ENCODE peak calls at places on chromosome 2, in four cellular contexts. One of them, this sample, is unnamed.
A peak's percentile ranks its signal among the peaks of the same experiment; 100 is the strongest.

GRCh38 chr2:65465857-65466256 is 33.5 kb upstream of the SPRED2 start:
- DNase-seq in HCT116: no peak
- DNase-seq in GM12892: no peak
- DNase-seq in IMR-90: no peak
- DNase-seq in this sample: no peak

GRCh38 chr2:224405841-224406370 is 4.0 kb upstream of the FAM124B start:
- DNase-seq in IMR-90: no peak
- DNase-seq in HCT116: no peak
- DNase-seq in GM12892: no peak
- DNase-seq in this sample: no peak

GRCh38 chr2:74267068-74267467 is 68.7 kb downstream of the MTHFD2 start:
- DNase-seq in HCT116: peak; percentile 53
- DNase-seq in GM12892: no peak
- DNase-seq in IMR-90: no peak
- DNase-seq in this sample: no peak

GRCh38 chr2:96802281-96802595 is 13.8 kb upstream of the CNNM3 start:
- DNase-seq in HCT116: no peak
- DNase-seq in GM12892: no peak
- DNase-seq in IMR-90: no peak
- DNase-seq in this sample: no peak

GRCh38 chr2:39241588-39241987 is 2.2 kb downstream of the CDKL4 start:
- DNase-seq in IMR-90: no peak
- DNase-seq in GM12892: no peak
- DNase-seq in HCT116: no peak
- DNase-seq in this sample: no peak

GRCh38 chr2:15649556-15650255 is 58.0 kb downstream of the DDX1 start:
- DNase-seq in IMR-90: no peak
- DNase-seq in HCT116: no peak
- DNase-seq in GM12892: no peak
- DNase-seq in this sample: no peak

GRCh38 chr2:81050580-81050979 is 746.0 kb upstream of the LRRTM1 start:
- DNase-seq in IMR-90: no peak
- DNase-seq in GM12892: no peak
- DNase-seq in HCT116: no peak
- DNase-seq in this sample: no peak

GRCh38 chr2:204967199-204967995 is 422.1 kb downstream of the PARD3B start:
- DNase-seq in GM12892: no peak
- DNase-seq in HCT116: no peak
- DNase-seq in IMR-90: no peak
- DNase-seq in this sample: no peak

GRCh38 chr2:206154197-206154596 is 5.0 kb downstream of the NDUFS1 start:
- DNase-seq in GM12892: no peak
- DNase-seq in IMR-90: no peak
- DNase-seq in HCT116: no peak
- DNase-seq in this sample: no peak

GRCh38 chr2:109594246-109594900 is 19.4 kb downstream of the SEPTIN10 start:
- DNase-seq in HCT116: no peak
- DNase-seq in IMR-90: peak; percentile 53
- DNase-seq in GM12892: no peak
- DNase-seq in this sample: no peak

GRCh38 chr2:73822276-73822675 is 6.5 kb upstream of the STAMBP start:
- DNase-seq in IMR-90: no peak
- DNase-seq in GM12892: no peak
- DNase-seq in HCT116: no peak
- DNase-seq in this sample: no peak

GRCh38 chr2:46268986-46269385 is 28.2 kb upstream of the EPAS1 start:
- DNase-seq in HCT116: no peak
- DNase-seq in IMR-90: peak; percentile 28
- DNase-seq in GM12892: no peak
- DNase-seq in this sample: no peak

GRCh38 chr2:68837164-68837860 is 33.9 kb downstream of the BMP10 start:
- DNase-seq in IMR-90: peak; percentile 27
- DNase-seq in GM12892: peak; percentile 32
- DNase-seq in HCT116: peak; percentile 58
- DNase-seq in this sample: no peak

GRCh38 chr2:156065912-156066311 is 266.6 kb downstream of the NR4A2 start:
- DNase-seq in GM12892: no peak
- DNase-seq in HCT116: no peak
- DNase-seq in IMR-90: no peak
- DNase-seq in this sample: no peak

GRCh38 chr2:15744820-15745219 is 153.2 kb downstream of the DDX1 start:
- DNase-seq in IMR-90: no peak
- DNase-seq in HCT116: no peak
- DNase-seq in GM12892: no peak
- DNase-seq in this sample: no peak

GRCh38 chr2:108278631-108279030 is 10.1 kb upstream of the SULT1C2 start:
- DNase-seq in IMR-90: peak; percentile 27
- DNase-seq in HCT116: no peak
- DNase-seq in GM12892: no peak
- DNase-seq in this sample: no peak

GRCh38 chr2:211449819-211450218 is 893.4 kb downstream of the CPS1 start:
- DNase-seq in IMR-90: no peak
- DNase-seq in GM12892: no peak
- DNase-seq in HCT116: no peak
- DNase-seq in this sample: no peak

GRCh38 chr2:239355139-239355538 is 45.7 kb downstream of the HDAC4 start:
- DNase-seq in HCT116: no peak
- DNase-seq in GM12892: no peak
- DNase-seq in IMR-90: peak; percentile 80
- DNase-seq in this sample: no peak

GRCh38 chr2:189685540-189686229 is 11.2 kb downstream of the ANKAR start:
- DNase-seq in HCT116: no peak
- DNase-seq in GM12892: no peak
- DNase-seq in IMR-90: peak; percentile 78
- DNase-seq in this sample: no peak

GRCh38 chr2:241559489-241560180 is 1.1 kb downstream of the BOK start:
- DNase-seq in IMR-90: peak; percentile 48
- DNase-seq in GM12892: peak; percentile 42
- DNase-seq in HCT116: no peak
- DNase-seq in this sample: no peak

GRCh38 chr2:10255189-10256030 is 47.3 kb upstream of the HPCAL1 start:
- DNase-seq in IMR-90: no peak
- DNase-seq in GM12892: no peak
- DNase-seq in HCT116: no peak
- DNase-seq in this sample: no peak

GRCh38 chr2:219079417-219079816 is 18.7 kb upstream of the IHH start:
- DNase-seq in IMR-90: peak; percentile 62
- DNase-seq in HCT116: no peak
- DNase-seq in GM12892: no peak
- DNase-seq in this sample: no peak

GRCh38 chr2:84257871-84258270 is 201.2 kb downstream of the SUCLG1 start:
- DNase-seq in GM12892: no peak
- DNase-seq in HCT116: no peak
- DNase-seq in IMR-90: no peak
- DNase-seq in this sample: no peak

GRCh38 chr2:88220733-88221132 is 50.6 kb downstream of the THNSL2 start:
- DNase-seq in HCT116: no peak
- DNase-seq in GM12892: no peak
- DNase-seq in IMR-90: no peak
- DNase-seq in this sample: no peak

GRCh38 chr2:163121483-163121882 is 282.9 kb upstream of the KCNH7 start:
- DNase-seq in HCT116: no peak
- DNase-seq in GM12892: no peak
- DNase-seq in IMR-90: no peak
- DNase-seq in this sample: no peak

GRCh38 chr2:46051103-46051502 is 246.1 kb upstream of the EPAS1 start:
- DNase-seq in IMR-90: no peak
- DNase-seq in GM12892: no peak
- DNase-seq in HCT116: no peak
- DNase-seq in this sample: no peak

GRCh38 chr2:23595601-23596251 is 210.7 kb downstream of the KLHL29 start:
- DNase-seq in IMR-90: peak; percentile 13
- DNase-seq in GM12892: no peak
- DNase-seq in HCT116: no peak
- DNase-seq in this sample: peak; percentile 45

GRCh38 chr2:109171444-109172334 is 42.7 kb downstream of the SH3RF3 start:
- DNase-seq in IMR-90: peak; percentile 99
- DNase-seq in HCT116: no peak
- DNase-seq in GM12892: no peak
- DNase-seq in this sample: peak; percentile 33

GRCh38 chr2:233513953-233514655 is 52.5 kb downstream of the USP40 start:
- DNase-seq in GM12892: no peak
- DNase-seq in IMR-90: no peak
- DNase-seq in HCT116: no peak
- DNase-seq in this sample: no peak

GRCh38 chr2:16508061-16508851 is 157.4 kb downstream of the CYRIA start:
- DNase-seq in GM12892: peak; percentile 5
- DNase-seq in IMR-90: no peak
- DNase-seq in HCT116: no peak
- DNase-seq in this sample: no peak

GRCh38 chr2:224022474-224022873 is 16.6 kb downstream of the SERPINE2 start:
- DNase-seq in GM12892: no peak
- DNase-seq in HCT116: no peak
- DNase-seq in IMR-90: no peak
- DNase-seq in this sample: no peak

GRCh38 chr2:199760574-199760973 is 90.4 kb downstream of the FTCDNL1 start:
- DNase-seq in GM12892: no peak
- DNase-seq in HCT116: no peak
- DNase-seq in IMR-90: no peak
- DNase-seq in this sample: no peak

GRCh38 chr2:169050476-169051240 is 18.7 kb upstream of the DHRS9 start:
- DNase-seq in GM12892: no peak
- DNase-seq in HCT116: no peak
- DNase-seq in IMR-90: no peak
- DNase-seq in this sample: no peak

GRCh38 chr2:10006248-10007147 is 36.9 kb upstream of the KLF11 start:
- DNase-seq in HCT116: peak; percentile 18
- DNase-seq in IMR-90: no peak
- DNase-seq in GM12892: no peak
- DNase-seq in this sample: peak; percentile 51

GRCh38 chr2:8569332-8569930 is 112.4 kb upstream of the ID2 start:
- DNase-seq in IMR-90: no peak
- DNase-seq in GM12892: no peak
- DNase-seq in HCT116: no peak
- DNase-seq in this sample: no peak

GRCh38 chr2:8566155-8566670 is 115.6 kb upstream of the ID2 start:
- DNase-seq in HCT116: no peak
- DNase-seq in IMR-90: no peak
- DNase-seq in GM12892: no peak
- DNase-seq in this sample: no peak

GRCh38 chr2:8566788-8567468 is 114.9 kb upstream of the ID2 start:
- DNase-seq in IMR-90: no peak
- DNase-seq in GM12892: no peak
- DNase-seq in HCT116: no peak
- DNase-seq in this sample: no peak

GRCh38 chr2:8568543-8569302 is 113.1 kb upstream of the ID2 start:
- DNase-seq in HCT116: no peak
- DNase-seq in IMR-90: no peak
- DNase-seq in GM12892: no peak
- DNase-seq in this sample: no peak

GRCh38 chr2:8567469-8568108 is 114.3 kb upstream of the ID2 start:
- DNase-seq in HCT116: no peak
- DNase-seq in GM12892: no peak
- DNase-seq in IMR-90: peak; percentile 30
- DNase-seq in this sample: no peak
- TF ChIP-seq POLR2A in HCT116: no peak
- TF ChIP-seq POLR2A in GM12892: no peak
- TF ChIP-seq POLR2A in IMR-90: no peak
- TF ChIP-seq POLR2A in this sample: no peak

GRCh38 chr2:237966565-237967462 is at the start of gene UBE2F:
- DNase-seq in IMR-90: peak; percentile 95
- DNase-seq in HCT116: peak; percentile 89
- DNase-seq in GM12892: peak; percentile 98
- DNase-seq in this sample: peak; percentile 98
- TF ChIP-seq POLR2A in IMR-90: peak; percentile 61
- TF ChIP-seq POLR2A in HCT116: no peak
- TF ChIP-seq POLR2A in GM12892: peak; percentile 55
- TF ChIP-seq POLR2A in this sample: peak; percentile 78

GRCh38 chr2:228649447-228649846 is 468.0 kb upstream of the SPHKAP start:
- DNase-seq in HCT116: no peak
- DNase-seq in IMR-90: no peak
- DNase-seq in GM12892: no peak
- DNase-seq in this sample: no peak
- TF ChIP-seq POLR2A in HCT116: no peak
- TF ChIP-seq POLR2A in IMR-90: no peak
- TF ChIP-seq POLR2A in GM12892: no peak
- TF ChIP-seq POLR2A in this sample: no peak

DNA sequence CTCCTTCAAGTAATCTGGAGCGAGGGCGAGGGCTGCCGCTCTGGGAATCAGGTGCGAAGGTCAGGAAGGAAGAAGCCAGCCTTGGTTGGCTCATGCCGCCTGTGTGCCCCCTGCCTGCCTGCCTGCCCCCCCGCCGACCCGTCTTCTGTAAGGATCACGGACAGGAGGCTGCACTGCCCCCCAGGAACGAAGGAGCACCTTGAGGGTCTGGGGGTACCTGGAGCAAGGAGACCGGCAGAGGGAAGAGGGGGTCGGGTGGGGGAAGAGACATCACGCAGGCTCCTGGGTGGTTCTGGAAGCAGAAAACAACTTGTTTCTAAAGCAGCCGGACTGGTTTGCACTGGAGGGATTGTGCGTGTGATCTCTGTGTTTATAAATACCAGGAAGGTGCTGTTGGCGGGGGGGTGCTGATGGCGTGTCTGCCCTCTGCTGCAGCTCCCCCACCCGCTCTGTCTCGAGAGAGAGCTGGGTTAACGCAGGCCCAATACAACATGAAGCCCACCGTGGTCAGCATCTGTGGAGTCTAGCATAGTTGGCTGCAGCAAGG is 1.7 kb downstream of the FOSL2 start:
- DNase-seq in GM12892: no peak
- DNase-seq in IMR-90: peak; percentile 71
- DNase-seq in HCT116: no peak
- DNase-seq in this sample: no peak
- TF ChIP-seq POLR2A in GM12892: no peak
- TF ChIP-seq POLR2A in IMR-90: peak; percentile 78
- TF ChIP-seq POLR2A in HCT116: no peak
- TF ChIP-seq POLR2A in this sample: no peak

GRCh38 chr2:112542123-112542973 is at the start of gene POLR1B:
- DNase-seq in HCT116: peak; percentile 76
- DNase-seq in IMR-90: peak; percentile 78
- DNase-seq in GM12892: peak; percentile 73
- DNase-seq in this sample: peak; percentile 81
- TF ChIP-seq POLR2A in HCT116: peak; percentile 79
- TF ChIP-seq POLR2A in IMR-90: no peak
- TF ChIP-seq POLR2A in GM12892: peak; percentile 70
- TF ChIP-seq POLR2A in this sample: peak; percentile 68